ENCODE peak calls at places on chromosomes 6 and 20, in eight cellular contexts. X is adipocyte; Y is breast epithelium; Z is gastrocnemius medialis; A is left ventricle myocardium inferior; G is CD8-positive, alpha-beta memory T cell; S is mammary epithelial cell; U is body of pancreas. N is an unnamed sample. For H3K9me3, the result is how much of the 10 kb centered on the place peaks cover.

GRCh38 chr6:42787018-42787611 is 5.3 kb downstream of the BICRAL start:
- DNase-seq in A (no peak), X (no peak), S (no peak), Z (no peak), U (no peak), Y (no peak), G (no peak), N (no peak)

GRCh38 chr6:96626749-96627353 is 63.9 kb downstream of the FHL5 start:
- DNase-seq in X (peak), U (no peak), G (no peak), Z (no peak), S (peak), Y (no peak), A (no peak), N (no peak)

GRCh38 chr6:101401792-101402617 is 8.5 kb downstream of the GRIK2 start:
- DNase-seq in X (no peak), G (no peak), Y (no peak), A (no peak), U (no peak), Z (no peak), S (no peak), N (no peak)

GRCh38 chr20:50848846-50849673 is 54.2 kb downstream of the BCAS4 start:
- DNase-seq in Y (peak), U (peak), A (no peak), G (no peak), S (no peak), Z (no peak), X (no peak), N (no peak)

GRCh38 chr20:9214676-9215075 is 145.8 kb downstream of the PLCB4 start:
- DNase-seq in A (no peak), S (peak), Y (no peak), Z (no peak), X (peak), G (no peak), U (no peak), N (no peak)

GRCh38 chr6:52341861-52342260 is 20.1 kb upstream of the PAQR8 start:
- DNase-seq in U (no peak), Y (no peak), S (peak), Z (no peak), G (no peak), A (no peak), X (no peak), N (no peak)

GRCh38 chr6:23637296-23637695 is 488.7 kb upstream of the NRSN1 start:
- DNase-seq in U (no peak), X (no peak), G (no peak), S (no peak), Y (no peak), Z (no peak), A (no peak), N (no peak)

GRCh38 chr6:45663181-45664180 is 285.7 kb upstream of the SUPT3H start:
- DNase-seq in Z (no peak), U (no peak), A (peak), G (no peak), Y (no peak), S (no peak), X (no peak), N (no peak)

GRCh38 chr20:420721-421574 is 12.8 kb downstream of the RBCK1 start:
- DNase-seq in A (no peak), Y (no peak), Z (no peak), S (no peak), G (no peak), X (no peak), U (no peak), N (no peak)

GRCh38 chr20:44897133-44897532 is 11.6 kb downstream of the YWHAB start:
- DNase-seq in A (no peak), X (no peak), G (no peak), U (no peak), S (no peak), Y (no peak), Z (no peak), N (no peak)

GRCh38 chr6:33433560-33434191 is 13.8 kb downstream of the SYNGAP1 start:
- DNase-seq in U (no peak), A (no peak), Y (no peak), S (no peak), G (no peak), Z (no peak), X (peak), N (no peak)

GRCh38 chr20:16846011-16846410 is 97.9 kb downstream of the OTOR start:
- DNase-seq in Y (no peak), S (no peak), Z (no peak), U (no peak), X (peak), A (no peak), G (no peak), N (no peak)

GRCh38 chr20:62208805-62209755 is 11.0 kb downstream of the HRH3 start:
- DNase-seq in X (no peak), Y (no peak), G (no peak), U (peak), A (no peak), Z (no peak), S (peak), N (no peak)

GRCh38 chr6:109979033-109979921 is 1.2 kb downstream of the GPR6 start:
- DNase-seq in S (no peak), G (no peak), X (no peak), Y (no peak), A (no peak), U (no peak), Z (no peak), N (no peak)

GRCh38 chr20:32456869-32457421 is 98.8 kb downstream of the ASXL1 start:
- DNase-seq in G (no peak), X (peak), Z (no peak), S (no peak), U (peak), A (no peak), Y (no peak), N (no peak)

GRCh38 chr6:44119704-44120262 is 7.5 kb downstream of the MRPL14 start:
- DNase-seq in X (no peak), G (no peak), Y (no peak), Z (no peak), S (no peak), U (no peak), A (no peak), N (no peak)

GRCh38 chr6:141105481-141105880 is 1027.2 kb upstream of the GJE1 start:
- DNase-seq in S (no peak), G (no peak), Z (no peak), Y (no peak), X (peak), U (no peak), A (no peak), N (no peak)

GRCh38 chr20:23129891-23130621 is 43.9 kb upstream of the CD93 start:
- DNase-seq in Y (no peak), X (no peak), A (no peak), Z (no peak), G (no peak), S (no peak), U (no peak), N (no peak)

GRCh38 chr20:25669826-25670422 is 26.7 kb downstream of the ZNF337 start:
- DNase-seq in U (no peak), S (peak), G (no peak), Y (no peak), A (no peak), X (peak), Z (no peak), N (no peak)

GRCh38 chr6:143896096-143896880 is 32.0 kb downstream of the ZC2HC1B start:
- DNase-seq in U (no peak), S (peak), A (no peak), X (no peak), Z (no peak), G (no peak), Y (peak), N (no peak)

GRCh38 chr6:137342607-137343186 is 123.5 kb upstream of the IFNGR1 start:
- DNase-seq in U (no peak), S (no peak), X (no peak), Y (no peak), G (no peak), A (no peak), Z (no peak), N (no peak)

GRCh38 chr20:23085415-23086055 is 589 bp downstream of the CD93 start:
- DNase-seq in Z (no peak), X (no peak), G (no peak), U (no peak), Y (no peak), S (no peak), A (no peak), N (no peak)

GRCh38 chr6:53651764-53652401 is 13.7 kb downstream of the KLHL31 start:
- DNase-seq in Y (peak), U (peak), G (peak), A (peak), Z (peak), S (peak), X (peak), N (peak)

GRCh38 chr6:158316022-158316421 is 3.8 kb downstream of the TULP4 start:
- DNase-seq in Y (no peak), S (peak), G (no peak), A (no peak), U (no peak), Z (no peak), X (no peak), N (no peak)

GRCh38 chr6:63997727-63998126 is 362.1 kb downstream of the PHF3 start:
- DNase-seq in S (no peak), A (no peak), G (no peak), Z (no peak), Y (no peak), U (no peak), X (no peak), N (no peak)

GRCh38 chr6:169803816-169804340 is 52.5 kb downstream of the ERMARD start:
- DNase-seq in U (no peak), S (no peak), X (no peak), A (no peak), Y (no peak), G (no peak), Z (no peak), N (no peak)
- H3K9me3 ChIP-seq in U (under half), S (under half), X (under half), A (under half), Y (under half), G (under half), Z (under half), N (under half)

GRCh38 chr20:60895363-60896079 is 356.5 kb upstream of the CDH4 start:
- DNase-seq in S (no peak), G (no peak), U (no peak), Z (no peak), A (no peak), X (no peak), Y (no peak), N (no peak)
- H3K9me3 ChIP-seq in S (under half), G (under half), U (under half), Z (under half), A (under half), X (under half), Y (under half), N (under half)

DNA sequence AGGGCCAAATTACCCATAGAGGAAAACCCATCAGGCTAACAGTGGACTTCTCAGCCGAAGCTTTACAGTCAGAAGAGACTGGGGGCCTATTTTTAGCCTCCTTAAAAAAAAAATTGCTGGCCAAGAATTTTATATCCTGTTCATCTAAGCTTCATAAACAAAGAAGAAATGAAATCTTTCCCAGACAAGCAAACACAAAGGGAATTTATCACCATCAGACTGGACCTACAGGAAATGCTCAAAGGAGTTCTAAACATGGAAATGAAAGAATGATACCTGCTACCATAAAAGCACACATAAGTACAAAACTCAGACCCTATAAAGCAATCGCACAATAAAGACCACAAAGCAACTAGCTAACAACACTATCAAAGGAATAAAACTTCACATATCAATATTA is 19.3 kb downstream of the DTNBP1 start:
- DNase-seq in A (no peak), U (no peak), X (no peak), Y (no peak), Z (no peak), S (no peak), G (no peak), N (no peak)
- H3K9me3 ChIP-seq in A (half or more), U (under half), X (under half), Y (under half), Z (under half), S (under half), G (under half), N (under half)

GRCh38 chr20:59690101-59690500 is 85.8 kb downstream of the PHACTR3 start:
- DNase-seq in Z (no peak), U (no peak), X (no peak), Y (no peak), A (no peak), S (no peak), G (no peak), N (no peak)
- H3K9me3 ChIP-seq in Z (under half), U (under half), X (under half), Y (under half), A (under half), S (under half), G (under half), N (under half)

GRCh38 chr6:88586371-88587157 is 376.9 kb downstream of the RNGTT start:
- DNase-seq in U (no peak), Y (no peak), G (no peak), A (no peak), Z (peak), S (no peak), X (peak), N (no peak)

GRCh38 chr6:88584581-88584980 is 378.8 kb downstream of the RNGTT start:
- DNase-seq in S (no peak), A (no peak), G (no peak), X (no peak), Y (no peak), U (no peak), Z (no peak), N (no peak)

GRCh38 chr6:88585081-88585692 is 378.2 kb downstream of the RNGTT start:
- DNase-seq in X (no peak), G (no peak), S (no peak), Y (no peak), U (no peak), A (no peak), Z (no peak), N (no peak)

GRCh38 chr6:88588938-88589337 is 374.5 kb downstream of the RNGTT start:
- DNase-seq in G (no peak), Y (no peak), U (no peak), X (no peak), A (no peak), Z (no peak), S (no peak), N (no peak)

GRCh38 chr6:88587158-88587537 is 376.3 kb downstream of the RNGTT start:
- DNase-seq in X (no peak), A (no peak), G (no peak), Y (no peak), S (no peak), Z (no peak), U (no peak), N (no peak)
- H3K9me3 ChIP-seq in X (under half), A (under half), G (under half), Y (under half), S (under half), Z (under half), U (under half), N (under half)

GRCh38 chr6:165321150-165321549 is 11.7 kb upstream of the C6orf118 start:
- DNase-seq in Z (no peak), X (no peak), Y (no peak), S (no peak), G (no peak), A (no peak), U (no peak), N (no peak)

GRCh38 chr6:165321555-165322145 is 12.2 kb upstream of the C6orf118 start:
- DNase-seq in U (no peak), Y (no peak), S (no peak), A (no peak), Z (no peak), G (no peak), X (no peak), N (no peak)

DNA sequence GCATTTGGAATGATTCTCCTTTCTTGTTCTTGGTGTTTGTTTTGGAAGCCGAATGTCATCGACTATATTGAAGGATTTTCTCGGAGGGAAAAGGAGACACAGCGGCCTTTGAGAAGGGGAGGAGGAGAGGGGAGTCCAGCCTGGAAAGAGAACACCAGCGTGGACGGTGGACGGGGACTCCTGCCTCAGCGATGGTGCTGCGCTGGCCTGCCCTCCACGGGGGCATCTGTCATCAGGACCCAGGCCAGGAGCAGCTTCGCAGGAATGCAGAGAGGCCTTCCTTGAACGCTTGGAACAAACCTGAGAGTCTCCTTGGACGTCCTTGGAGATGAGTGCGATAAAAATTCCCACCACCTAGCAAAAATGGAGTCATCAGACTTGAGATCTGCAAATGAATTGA is 8.3 kb upstream of the C6orf118 start:
- DNase-seq in S (no peak), U (no peak), Y (no peak), Z (no peak), G (no peak), X (no peak), A (no peak), N (no peak)
- H3K9me3 ChIP-seq in S (under half), U (under half), Y (under half), Z (under half), G (under half), X (under half), A (under half), N (under half)

GRCh38 chr6:13308332-13308731 is 20.0 kb downstream of the TBC1D7 start:
- DNase-seq in S (no peak), A (no peak), G (no peak), X (no peak), Y (no peak), U (no peak), Z (no peak), N (no peak)
- H3K9me3 ChIP-seq in S (under half), A (under half), G (under half), X (under half), Y (under half), U (under half), Z (under half), N (under half)

DNA sequence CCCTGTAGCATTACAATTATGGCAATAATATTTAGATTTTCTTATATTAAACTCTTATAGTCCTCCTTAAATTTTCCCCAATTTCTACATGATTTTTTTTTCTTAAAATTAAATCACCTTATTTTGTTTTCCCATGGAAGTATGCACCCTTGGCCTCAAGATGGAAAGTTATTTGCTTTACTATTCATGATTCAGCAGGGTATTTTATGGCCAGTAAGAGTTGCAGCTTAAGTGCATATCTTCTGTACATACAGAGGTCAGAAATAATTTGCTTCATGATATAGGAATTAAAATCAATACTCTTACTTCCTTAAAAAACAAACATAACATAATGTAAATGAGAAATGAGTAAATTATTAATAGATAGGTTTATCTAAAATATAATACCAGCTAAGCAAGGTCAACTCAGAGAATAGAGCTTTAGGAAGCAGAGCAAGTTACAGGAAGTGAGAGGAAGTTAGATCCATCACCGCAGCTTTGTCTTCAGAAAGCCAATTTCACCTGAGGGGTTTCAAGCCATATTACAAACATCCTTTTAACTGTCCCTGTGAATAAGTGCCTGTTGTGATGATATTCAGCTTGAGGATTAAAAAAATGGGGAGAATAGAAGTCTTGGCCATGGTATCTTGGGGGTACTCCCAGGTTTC is 24.6 kb upstream of the HS3ST5 start:
- DNase-seq in U (no peak), Z (no peak), A (no peak), Y (no peak), S (no peak), X (no peak), G (no peak), N (no peak)
- H3K9me3 ChIP-seq in U (under half), Z (under half), A (under half), Y (under half), S (under half), X (under half), G (under half), N (under half)

GRCh38 chr6:4806308-4807190 is 30.3 kb downstream of the CDYL start:
- DNase-seq in S (peak), Y (no peak), X (no peak), A (no peak), U (no peak), G (no peak), Z (no peak), N (no peak)
- H3K9me3 ChIP-seq in S (under half), Y (under half), X (under half), A (under half), U (under half), G (under half), Z (under half), N (under half)

GRCh38 chr6:167329014-167329413 is 4.1 kb downstream of the TTLL2 start:
- DNase-seq in Y (no peak), Z (no peak), X (no peak), A (no peak), G (no peak), S (no peak), U (no peak), N (no peak)

GRCh38 chr6:167328086-167328485 is 3.2 kb downstream of the TTLL2 start:
- DNase-seq in S (no peak), Y (no peak), X (no peak), G (no peak), Z (no peak), U (no peak), A (no peak), N (no peak)

GRCh38 chr6:167323111-167323510 is 1.8 kb upstream of the TTLL2 start:
- DNase-seq in A (no peak), X (no peak), G (no peak), U (no peak), Y (no peak), S (no peak), Z (no peak), N (no peak)

GRCh38 chr6:167324111-167324510 is 775 bp upstream of the TTLL2 start:
- DNase-seq in S (no peak), Y (no peak), X (no peak), U (no peak), A (no peak), G (no peak), Z (no peak), N (no peak)

GRCh38 chr6:167325766-167326165 is 880 bp downstream of the TTLL2 start:
- DNase-seq in Z (no peak), U (no peak), Y (no peak), X (no peak), A (no peak), S (no peak), G (no peak), N (no peak)
- H3K9me3 ChIP-seq in Z (under half), U (under half), Y (under half), X (under half), A (under half), S (under half), G (under half), N (under half)